ENCODE peak calls at places on chromosome 21, in eight cellular contexts. R, N, C, A, K, E, Z and J are unnamed samples.

GRCh38 chr21:14901482-14901958 is 163.3 kb downstream of the NRIP1 start:
- DNase-seq in R (no peak), E (peak; percentile 61), C (no peak), N (no peak), Z (peak; percentile 54), A (no peak), K (no peak), J (no peak)

GRCh38 chr21:44549525-44550211 is 1.6 kb downstream of the KRTAP10-2 start:
- DNase-seq in K (no peak), R (no peak), C (no peak), Z (no peak), A (no peak), E (no peak), N (no peak), J (no peak)

GRCh38 chr21:25329227-25329626 is 278.1 kb downstream of the MRPL39 start:
- DNase-seq in C (no peak), E (peak; percentile 87), R (no peak), Z (peak; percentile 91), A (no peak), K (no peak), N (no peak), J (no peak)

GRCh38 chr21:38600106-38600505 is 101.8 kb upstream of the ERG start:
- DNase-seq in A (no peak), K (no peak), R (no peak), C (no peak), Z (no peak), E (no peak), N (no peak), J (no peak)

GRCh38 chr21:37358392-37358791 is 8.2 kb upstream of the DYRK1A start:
- DNase-seq in E (peak; percentile 28), A (no peak), R (no peak), N (no peak), K (no peak), Z (peak; percentile 38), C (no peak), J (no peak)

GRCh38 chr21:45469273-45470086 is 64.5 kb downstream of the COL18A1 start:
- DNase-seq in A (peak; percentile 71), N (no peak), K (no peak), E (no peak), R (no peak), C (no peak), Z (no peak), J (no peak)

GRCh38 chr21:28066051-28066450 is 926.6 kb downstream of the LTN1 start:
- DNase-seq in R (no peak), N (no peak), E (peak; percentile 20), C (no peak), Z (peak; percentile 28), A (no peak), K (peak; percentile 66), J (no peak)

GRCh38 chr21:45331521-45332257 is 44.0 kb upstream of the POFUT2 start:
- DNase-seq in A (peak; percentile 61), C (no peak), R (no peak), K (no peak), Z (no peak), N (no peak), E (no peak), J (no peak)

GRCh38 chr21:30613836-30614235 is at the start of gene KRTAP6-1:
- DNase-seq in E (no peak), Z (no peak), R (no peak), C (no peak), N (no peak), A (no peak), K (no peak), J (no peak)

GRCh38 chr21:38170283-38170682 is 86.5 kb upstream of the KCNJ15 start:
- DNase-seq in A (no peak), Z (peak; percentile 59), E (peak; percentile 48), R (peak; percentile 9), C (no peak), K (peak; percentile 25), N (peak; percentile 8), J (no peak)

GRCh38 chr21:33901421-33902288 is 13.9 kb downstream of the ATP5PO start:
- DNase-seq in R (peak; percentile 78), A (no peak), K (peak; percentile 47), E (peak; percentile 65), C (no peak), Z (peak; percentile 69), N (no peak), J (no peak)

GRCh38 chr21:32520885-32521735 is 64.2 kb downstream of the TCP10L start:
- DNase-seq in E (peak; percentile 95), N (no peak), A (peak; percentile 94), Z (peak; percentile 98), R (no peak), C (no peak), K (no peak), J (no peak)

GRCh38 chr21:45991606-45992301 is 10.2 kb downstream of the COL6A1 start:
- DNase-seq in Z (no peak), C (no peak), K (no peak), A (peak; percentile 61), N (no peak), R (no peak), E (no peak), J (no peak)